ENCODE peak calls at places on chromosomes 5 and 9, in ten cellular contexts. One of them, this sample, is unnamed. For H3K27me3 and H3K36me3, the result is how much of the 10 kb centered on the place peaks cover.

GRCh38 chr5:62718368-62718767 is 139.7 kb downstream of the LRRC70 start:
- DNase-seq in SJCRH30: no peak
- DNase-seq in transverse colon: no peak
- DNase-seq in adipocyte: no peak
- DNase-seq in right lobe of liver: no peak
- DNase-seq in psoas muscle: no peak
- DNase-seq in GM23338: peak
- DNase-seq in prostate gland: no peak
- DNase-seq in NT2/D1: peak
- DNase-seq in CD8-positive, alpha-beta T cell: no peak
- DNase-seq in this sample: peak

GRCh38 chr5:102223542-102224444 is 72.3 kb downstream of the SLCO4C1 start:
- DNase-seq in SJCRH30: no peak
- DNase-seq in transverse colon: no peak
- DNase-seq in adipocyte: peak
- DNase-seq in right lobe of liver: no peak
- DNase-seq in psoas muscle: no peak
- DNase-seq in GM23338: peak
- DNase-seq in prostate gland: no peak
- DNase-seq in NT2/D1: peak
- DNase-seq in CD8-positive, alpha-beta T cell: no peak
- DNase-seq in this sample: no peak

GRCh38 chr9:134318481-134318891 is 7.8 kb upstream of the RXRA start:
- DNase-seq in SJCRH30: no peak
- DNase-seq in transverse colon: no peak
- DNase-seq in adipocyte: no peak
- DNase-seq in right lobe of liver: no peak
- DNase-seq in psoas muscle: peak
- DNase-seq in GM23338: no peak
- DNase-seq in prostate gland: no peak
- DNase-seq in NT2/D1: no peak
- DNase-seq in CD8-positive, alpha-beta T cell: no peak
- DNase-seq in this sample: no peak

GRCh38 chr5:66810747-66811355 is 214.7 kb downstream of the MAST4 start:
- DNase-seq in SJCRH30: no peak
- DNase-seq in transverse colon: no peak
- DNase-seq in adipocyte: no peak
- DNase-seq in right lobe of liver: no peak
- DNase-seq in psoas muscle: no peak
- DNase-seq in GM23338: no peak
- DNase-seq in prostate gland: no peak
- DNase-seq in NT2/D1: no peak
- DNase-seq in CD8-positive, alpha-beta T cell: no peak
- DNase-seq in this sample: no peak

GRCh38 chr5:60260658-60261057 is 367.1 kb upstream of the PDE4D start:
- DNase-seq in SJCRH30: no peak
- DNase-seq in transverse colon: no peak
- DNase-seq in adipocyte: no peak
- DNase-seq in right lobe of liver: no peak
- DNase-seq in psoas muscle: no peak
- DNase-seq in GM23338: no peak
- DNase-seq in prostate gland: no peak
- DNase-seq in NT2/D1: no peak
- DNase-seq in CD8-positive, alpha-beta T cell: no peak
- DNase-seq in this sample: no peak

GRCh38 chr5:16572289-16573015 is 44.3 kb downstream of the RETREG1 start:
- DNase-seq in SJCRH30: no peak
- DNase-seq in transverse colon: no peak
- DNase-seq in adipocyte: no peak
- DNase-seq in right lobe of liver: no peak
- DNase-seq in psoas muscle: peak
- DNase-seq in GM23338: no peak
- DNase-seq in prostate gland: no peak
- DNase-seq in NT2/D1: no peak
- DNase-seq in CD8-positive, alpha-beta T cell: no peak
- DNase-seq in this sample: no peak

GRCh38 chr5:159849437-159850191 is 66.7 kb upstream of the ADRA1B start:
- DNase-seq in SJCRH30: peak
- DNase-seq in transverse colon: no peak
- DNase-seq in adipocyte: peak
- DNase-seq in right lobe of liver: no peak
- DNase-seq in psoas muscle: no peak
- DNase-seq in GM23338: no peak
- DNase-seq in prostate gland: no peak
- DNase-seq in NT2/D1: no peak
- DNase-seq in CD8-positive, alpha-beta T cell: no peak
- DNase-seq in this sample: no peak

GRCh38 chr5:56669534-56670483 is 145.5 kb upstream of the MAP3K1 start:
- DNase-seq in SJCRH30: no peak
- DNase-seq in transverse colon: peak
- DNase-seq in adipocyte: no peak
- DNase-seq in right lobe of liver: peak
- DNase-seq in psoas muscle: peak
- DNase-seq in GM23338: peak
- DNase-seq in prostate gland: peak
- DNase-seq in NT2/D1: peak
- DNase-seq in CD8-positive, alpha-beta T cell: peak
- DNase-seq in this sample: peak

GRCh38 chr5:156800982-156801381 is 49.1 kb upstream of the PPP1R2B start:
- DNase-seq in SJCRH30: no peak
- DNase-seq in transverse colon: no peak
- DNase-seq in adipocyte: no peak
- DNase-seq in right lobe of liver: no peak
- DNase-seq in psoas muscle: no peak
- DNase-seq in GM23338: peak
- DNase-seq in prostate gland: no peak
- DNase-seq in NT2/D1: no peak
- DNase-seq in CD8-positive, alpha-beta T cell: no peak
- DNase-seq in this sample: peak

GRCh38 chr5:150256416-150257064 is 33.0 kb downstream of the CAMK2A start:
- DNase-seq in SJCRH30: peak
- DNase-seq in transverse colon: no peak
- DNase-seq in adipocyte: no peak
- DNase-seq in right lobe of liver: no peak
- DNase-seq in psoas muscle: no peak
- DNase-seq in GM23338: peak
- DNase-seq in prostate gland: no peak
- DNase-seq in NT2/D1: no peak
- DNase-seq in CD8-positive, alpha-beta T cell: no peak
- DNase-seq in this sample: peak

GRCh38 chr5:150257424-150257823 is 32.1 kb downstream of the CAMK2A start:
- DNase-seq in SJCRH30: no peak
- DNase-seq in transverse colon: no peak
- DNase-seq in adipocyte: no peak
- DNase-seq in right lobe of liver: no peak
- DNase-seq in psoas muscle: no peak
- DNase-seq in GM23338: no peak
- DNase-seq in prostate gland: no peak
- DNase-seq in NT2/D1: no peak
- DNase-seq in CD8-positive, alpha-beta T cell: no peak
- DNase-seq in this sample: no peak

GRCh38 chr5:150253416-150254208 is 36.0 kb downstream of the CAMK2A start:
- DNase-seq in SJCRH30: no peak
- DNase-seq in transverse colon: no peak
- DNase-seq in adipocyte: no peak
- DNase-seq in right lobe of liver: no peak
- DNase-seq in psoas muscle: no peak
- DNase-seq in GM23338: peak
- DNase-seq in prostate gland: no peak
- DNase-seq in NT2/D1: no peak
- DNase-seq in CD8-positive, alpha-beta T cell: no peak
- DNase-seq in this sample: peak

GRCh38 chr5:150254363-150255154 is 35.0 kb downstream of the CAMK2A start:
- DNase-seq in SJCRH30: no peak
- DNase-seq in transverse colon: no peak
- DNase-seq in adipocyte: no peak
- DNase-seq in right lobe of liver: no peak
- DNase-seq in psoas muscle: no peak
- DNase-seq in GM23338: no peak
- DNase-seq in prostate gland: no peak
- DNase-seq in NT2/D1: no peak
- DNase-seq in CD8-positive, alpha-beta T cell: no peak
- DNase-seq in this sample: no peak

GRCh38 chr5:150255659-150256415 is 33.7 kb downstream of the CAMK2A start:
- DNase-seq in SJCRH30: no peak
- DNase-seq in transverse colon: no peak
- DNase-seq in adipocyte: no peak
- DNase-seq in right lobe of liver: no peak
- DNase-seq in psoas muscle: no peak
- DNase-seq in GM23338: no peak
- DNase-seq in prostate gland: no peak
- DNase-seq in NT2/D1: no peak
- DNase-seq in CD8-positive, alpha-beta T cell: no peak
- DNase-seq in this sample: peak
- H3K4me3 ChIP-seq in SJCRH30: no peak
- H3K4me3 ChIP-seq in transverse colon: no peak
- H3K4me3 ChIP-seq in adipocyte: no peak
- H3K4me3 ChIP-seq in right lobe of liver: no peak
- H3K4me3 ChIP-seq in psoas muscle: no peak
- H3K4me3 ChIP-seq in GM23338: no peak
- H3K4me3 ChIP-seq in prostate gland: no peak
- H3K4me3 ChIP-seq in NT2/D1: no peak
- H3K4me3 ChIP-seq in CD8-positive, alpha-beta T cell: no peak
- H3K4me3 ChIP-seq in this sample: no peak

GRCh38 chr9:34600908-34601307 is 11.0 kb downstream of the RPP25L start:
- DNase-seq in SJCRH30: no peak
- DNase-seq in transverse colon: no peak
- DNase-seq in adipocyte: no peak
- DNase-seq in right lobe of liver: no peak
- DNase-seq in psoas muscle: no peak
- DNase-seq in GM23338: no peak
- DNase-seq in prostate gland: peak
- DNase-seq in NT2/D1: no peak
- DNase-seq in CD8-positive, alpha-beta T cell: no peak
- DNase-seq in this sample: no peak
- H3K27me3 ChIP-seq in SJCRH30: under half
- H3K27me3 ChIP-seq in transverse colon: under half
- H3K27me3 ChIP-seq in adipocyte: under half
- H3K27me3 ChIP-seq in right lobe of liver: under half
- H3K27me3 ChIP-seq in psoas muscle: under half
- H3K27me3 ChIP-seq in GM23338: under half
- H3K27me3 ChIP-seq in prostate gland: under half
- H3K27me3 ChIP-seq in NT2/D1: under half
- H3K27me3 ChIP-seq in CD8-positive, alpha-beta T cell: under half
- H3K27me3 ChIP-seq in this sample: under half

GRCh38 chr5:151186052-151186451 is 28.5 kb upstream of the ANXA6 start:
- DNase-seq in SJCRH30: no peak
- DNase-seq in transverse colon: no peak
- DNase-seq in adipocyte: no peak
- DNase-seq in right lobe of liver: peak
- DNase-seq in psoas muscle: no peak
- DNase-seq in GM23338: peak
- DNase-seq in prostate gland: no peak
- DNase-seq in NT2/D1: no peak
- DNase-seq in CD8-positive, alpha-beta T cell: no peak
- DNase-seq in this sample: peak

GRCh38 chr5:151183451-151184245 is 26.1 kb upstream of the ANXA6 start:
- DNase-seq in SJCRH30: peak
- DNase-seq in transverse colon: no peak
- DNase-seq in adipocyte: peak
- DNase-seq in right lobe of liver: no peak
- DNase-seq in psoas muscle: no peak
- DNase-seq in GM23338: no peak
- DNase-seq in prostate gland: no peak
- DNase-seq in NT2/D1: no peak
- DNase-seq in CD8-positive, alpha-beta T cell: no peak
- DNase-seq in this sample: no peak

GRCh38 chr5:151182976-151183375 is 25.4 kb upstream of the ANXA6 start:
- DNase-seq in SJCRH30: no peak
- DNase-seq in transverse colon: no peak
- DNase-seq in adipocyte: no peak
- DNase-seq in right lobe of liver: no peak
- DNase-seq in psoas muscle: no peak
- DNase-seq in GM23338: no peak
- DNase-seq in prostate gland: no peak
- DNase-seq in NT2/D1: no peak
- DNase-seq in CD8-positive, alpha-beta T cell: no peak
- DNase-seq in this sample: no peak

GRCh38 chr5:151182501-151182900 is 24.9 kb upstream of the ANXA6 start:
- DNase-seq in SJCRH30: no peak
- DNase-seq in transverse colon: no peak
- DNase-seq in adipocyte: no peak
- DNase-seq in right lobe of liver: no peak
- DNase-seq in psoas muscle: no peak
- DNase-seq in GM23338: no peak
- DNase-seq in prostate gland: no peak
- DNase-seq in NT2/D1: no peak
- DNase-seq in CD8-positive, alpha-beta T cell: no peak
- DNase-seq in this sample: no peak

DNA sequence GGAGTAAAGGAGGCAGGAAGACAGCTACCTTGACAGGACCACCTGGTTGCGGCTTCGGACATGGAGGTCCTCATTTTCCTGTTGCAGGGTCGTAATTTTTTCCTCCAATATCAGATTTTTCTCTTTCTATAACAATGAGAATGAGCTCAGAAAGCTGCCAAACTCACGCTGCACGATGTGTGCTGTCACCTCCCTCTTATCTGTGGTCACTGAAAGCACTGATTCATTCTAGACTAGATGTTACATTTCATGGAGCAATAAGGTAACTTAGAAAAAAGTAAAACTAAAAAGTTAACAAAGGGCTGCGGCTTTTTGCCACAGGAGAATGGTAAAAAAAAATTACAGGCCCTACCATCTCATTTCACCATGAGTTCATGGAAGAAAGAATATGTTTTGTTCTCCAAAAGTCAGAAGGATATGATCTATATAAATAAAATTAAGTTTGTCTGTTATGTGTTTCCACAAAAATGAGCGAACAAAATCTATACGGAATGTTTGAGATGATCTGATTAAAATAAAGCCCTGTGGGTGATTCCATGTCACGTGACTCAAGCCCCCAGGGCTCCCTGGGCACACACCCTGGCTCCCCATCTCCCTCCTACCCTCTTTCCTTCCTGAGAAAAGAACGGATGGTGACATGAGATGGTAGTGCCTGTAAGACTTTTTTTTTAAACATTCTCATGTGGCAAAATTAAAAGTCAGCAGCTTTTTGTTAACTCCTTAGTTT is 26.9 kb upstream of the ANXA6 start:
- DNase-seq in SJCRH30: no peak
- DNase-seq in transverse colon: no peak
- DNase-seq in adipocyte: no peak
- DNase-seq in right lobe of liver: peak
- DNase-seq in psoas muscle: no peak
- DNase-seq in GM23338: no peak
- DNase-seq in prostate gland: no peak
- DNase-seq in NT2/D1: no peak
- DNase-seq in CD8-positive, alpha-beta T cell: no peak
- DNase-seq in this sample: no peak
- H3K36me3 ChIP-seq in SJCRH30: under half
- H3K36me3 ChIP-seq in transverse colon: under half
- H3K36me3 ChIP-seq in adipocyte: half or more
- H3K36me3 ChIP-seq in right lobe of liver: under half
- H3K36me3 ChIP-seq in psoas muscle: half or more
- H3K36me3 ChIP-seq in GM23338: under half
- H3K36me3 ChIP-seq in prostate gland: under half
- H3K36me3 ChIP-seq in NT2/D1: under half
- H3K36me3 ChIP-seq in CD8-positive, alpha-beta T cell: half or more
- H3K36me3 ChIP-seq in this sample: under half

DNA sequence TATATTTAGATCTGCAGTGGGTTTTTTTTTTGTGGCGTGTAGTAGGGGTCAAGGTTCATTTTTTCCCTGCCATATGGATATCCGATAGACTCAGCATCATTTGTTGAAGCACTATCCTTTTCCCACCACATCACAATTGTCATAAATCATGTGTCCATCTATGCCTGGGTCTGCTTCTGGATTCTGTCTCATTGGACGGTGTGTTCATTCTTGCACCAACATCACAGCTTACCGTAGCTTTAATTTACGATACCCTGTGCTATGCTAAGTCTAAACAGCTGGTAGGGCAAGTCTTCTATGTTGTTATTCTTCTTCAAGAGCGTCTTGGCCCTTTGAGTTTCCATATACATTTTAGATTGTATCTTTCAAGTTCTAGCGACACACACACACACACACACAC is 175.0 kb downstream of the RGS3 start:
- DNase-seq in SJCRH30: no peak
- DNase-seq in transverse colon: no peak
- DNase-seq in adipocyte: no peak
- DNase-seq in right lobe of liver: no peak
- DNase-seq in psoas muscle: no peak
- DNase-seq in GM23338: no peak
- DNase-seq in prostate gland: no peak
- DNase-seq in NT2/D1: no peak
- DNase-seq in CD8-positive, alpha-beta T cell: no peak
- DNase-seq in this sample: no peak
- H3K4me3 ChIP-seq in SJCRH30: no peak
- H3K4me3 ChIP-seq in transverse colon: no peak
- H3K4me3 ChIP-seq in adipocyte: no peak
- H3K4me3 ChIP-seq in right lobe of liver: no peak
- H3K4me3 ChIP-seq in psoas muscle: no peak
- H3K4me3 ChIP-seq in GM23338: no peak
- H3K4me3 ChIP-seq in prostate gland: no peak
- H3K4me3 ChIP-seq in NT2/D1: no peak
- H3K4me3 ChIP-seq in CD8-positive, alpha-beta T cell: no peak
- H3K4me3 ChIP-seq in this sample: no peak